ENCODE peak calls at places on chromosomes 3 and 15, in eight cellular contexts. One of them, this sample, is unnamed.

GRCh38 chr3:123817413-123817812 is 66.7 kb downstream of the MYLK start:
- DNase-seq in ovary: no peak
- DNase-seq in HT1080: peak
- DNase-seq in GM20000: no peak
- DNase-seq in mucosa of gallbladder: no peak
- DNase-seq in iPS-NIHi11: no peak
- DNase-seq in glutamatergic neuron: no peak
- DNase-seq in NCI-H1092: no peak
- DNase-seq in this sample: peak

GRCh38 chr15:78695849-78696248 is 54.8 kb upstream of the CHRNB4 start:
- DNase-seq in mucosa of gallbladder: no peak
- DNase-seq in ovary: no peak
- DNase-seq in iPS-NIHi11: no peak
- DNase-seq in GM20000: no peak
- DNase-seq in HT1080: no peak
- DNase-seq in NCI-H1092: no peak
- DNase-seq in glutamatergic neuron: no peak
- DNase-seq in this sample: no peak

GRCh38 chr3:151290673-151291072 is 12.3 kb upstream of the P2RY14 start:
- DNase-seq in mucosa of gallbladder: no peak
- DNase-seq in glutamatergic neuron: no peak
- DNase-seq in HT1080: peak
- DNase-seq in ovary: no peak
- DNase-seq in GM20000: no peak
- DNase-seq in NCI-H1092: no peak
- DNase-seq in iPS-NIHi11: no peak
- DNase-seq in this sample: peak

GRCh38 chr15:65132841-65133549 is 613 bp downstream of the PDCD7 start:
- DNase-seq in ovary: peak
- DNase-seq in mucosa of gallbladder: no peak
- DNase-seq in iPS-NIHi11: peak
- DNase-seq in HT1080: peak
- DNase-seq in glutamatergic neuron: peak
- DNase-seq in GM20000: peak
- DNase-seq in NCI-H1092: no peak
- DNase-seq in this sample: peak

GRCh38 chr15:74381481-74381880 is 14.0 kb upstream of the CYP11A1 start:
- DNase-seq in iPS-NIHi11: no peak
- DNase-seq in NCI-H1092: no peak
- DNase-seq in GM20000: no peak
- DNase-seq in glutamatergic neuron: no peak
- DNase-seq in mucosa of gallbladder: no peak
- DNase-seq in ovary: no peak
- DNase-seq in HT1080: no peak
- DNase-seq in this sample: no peak

GRCh38 chr15:45254405-45255293 is 2.6 kb downstream of the SLC28A2 start:
- DNase-seq in NCI-H1092: no peak
- DNase-seq in glutamatergic neuron: no peak
- DNase-seq in mucosa of gallbladder: no peak
- DNase-seq in iPS-NIHi11: no peak
- DNase-seq in ovary: no peak
- DNase-seq in GM20000: no peak
- DNase-seq in HT1080: peak
- DNase-seq in this sample: no peak

GRCh38 chr15:75904241-75904631 is 558 bp downstream of the FBXO22 start:
- DNase-seq in glutamatergic neuron: peak
- DNase-seq in HT1080: peak
- DNase-seq in ovary: peak
- DNase-seq in GM20000: peak
- DNase-seq in NCI-H1092: peak
- DNase-seq in mucosa of gallbladder: peak
- DNase-seq in iPS-NIHi11: peak
- DNase-seq in this sample: peak

GRCh38 chr15:98804057-98804380 is 155.7 kb downstream of the IGF1R start:
- DNase-seq in GM20000: no peak
- DNase-seq in HT1080: no peak
- DNase-seq in glutamatergic neuron: no peak
- DNase-seq in mucosa of gallbladder: no peak
- DNase-seq in iPS-NIHi11: no peak
- DNase-seq in ovary: no peak
- DNase-seq in NCI-H1092: no peak
- DNase-seq in this sample: no peak

GRCh38 chr15:63482874-63483323 is 21.5 kb upstream of the USP3 start:
- DNase-seq in GM20000: no peak
- DNase-seq in glutamatergic neuron: no peak
- DNase-seq in ovary: no peak
- DNase-seq in HT1080: no peak
- DNase-seq in iPS-NIHi11: no peak
- DNase-seq in mucosa of gallbladder: no peak
- DNase-seq in NCI-H1092: no peak
- DNase-seq in this sample: no peak

GRCh38 chr15:83734487-83734886 is 80.6 kb downstream of the ADAMTSL3 start:
- DNase-seq in GM20000: peak
- DNase-seq in NCI-H1092: no peak
- DNase-seq in glutamatergic neuron: no peak
- DNase-seq in HT1080: no peak
- DNase-seq in mucosa of gallbladder: no peak
- DNase-seq in ovary: no peak
- DNase-seq in iPS-NIHi11: peak
- DNase-seq in this sample: no peak

GRCh38 chr15:67472957-67473356 is 48.0 kb upstream of the C15orf61 start:
- DNase-seq in ovary: no peak
- DNase-seq in glutamatergic neuron: no peak
- DNase-seq in mucosa of gallbladder: no peak
- DNase-seq in HT1080: no peak
- DNase-seq in NCI-H1092: no peak
- DNase-seq in iPS-NIHi11: no peak
- DNase-seq in GM20000: no peak
- DNase-seq in this sample: peak

This sample was measured in AG08395.